ENCODE peak calls at places on chromosomes 7 and 10, in six cellular contexts. P is left ventricle myocardium inferior, K is cardiac muscle cell, Y is A549, R is Panc1, L is HCT116. W is an unnamed sample.

GRCh38 chr10:131726460-131726861 is 174.3 kb upstream of the PPP2R2D start:
- DNase-seq in P (peak; percentile 55), K (peak; percentile 23), Y (no peak), R (no peak), L (no peak), W (peak; percentile 53)

GRCh38 chr10:72738476-72738875 is 46.5 kb downstream of the MCU start:
- DNase-seq in P (no peak), K (no peak), Y (no peak), R (no peak), L (no peak), W (no peak)

GRCh38 chr7:22726345-22726848 is 603 bp upstream of the IL6 start:
- DNase-seq in P (no peak), K (peak; percentile 58), Y (peak; percentile 76), R (no peak), L (peak; percentile 37), W (no peak)

GRCh38 chr7:117097860-117098259 is 144.6 kb downstream of the ST7 start:
- DNase-seq in P (no peak), K (no peak), Y (no peak), R (no peak), L (no peak), W (no peak)

GRCh38 chr7:2440608-2441245 is 35.5 kb downstream of the GRIFIN start:
- DNase-seq in P (no peak), K (peak; percentile 63), Y (no peak), R (no peak), L (no peak), W (no peak)

GRCh38 chr7:23020742-23021401 is 6.9 kb upstream of the HYCC1 start:
- DNase-seq in P (peak; percentile 27), K (no peak), Y (peak; percentile 7), R (no peak), L (peak; percentile 27), W (no peak)

GRCh38 chr10:24333736-24334135 is 124.8 kb downstream of the KIAA1217 start:
- DNase-seq in P (no peak), K (no peak), Y (no peak), R (no peak), L (no peak), W (no peak)

GRCh38 chr7:3733541-3734140 is 432.6 kb downstream of the SDK1 start:
- DNase-seq in P (no peak), K (peak; percentile 29), Y (no peak), R (no peak), L (no peak), W (no peak)

GRCh38 chr10:29749150-29749549 is 114.4 kb upstream of the SVIL start:
- DNase-seq in P (no peak), K (no peak), Y (no peak), R (no peak), L (no peak), W (no peak)

GRCh38 chr10:12980080-12980656 is 21.3 kb downstream of the CCDC3 start:
- DNase-seq in P (no peak), K (no peak), Y (no peak), R (no peak), L (no peak), W (no peak)

GRCh38 chr7:7772385-7772784 is 54.0 kb upstream of the RPA3 start:
- DNase-seq in P (no peak), K (no peak), Y (no peak), R (no peak), L (no peak), W (no peak)

DNA sequence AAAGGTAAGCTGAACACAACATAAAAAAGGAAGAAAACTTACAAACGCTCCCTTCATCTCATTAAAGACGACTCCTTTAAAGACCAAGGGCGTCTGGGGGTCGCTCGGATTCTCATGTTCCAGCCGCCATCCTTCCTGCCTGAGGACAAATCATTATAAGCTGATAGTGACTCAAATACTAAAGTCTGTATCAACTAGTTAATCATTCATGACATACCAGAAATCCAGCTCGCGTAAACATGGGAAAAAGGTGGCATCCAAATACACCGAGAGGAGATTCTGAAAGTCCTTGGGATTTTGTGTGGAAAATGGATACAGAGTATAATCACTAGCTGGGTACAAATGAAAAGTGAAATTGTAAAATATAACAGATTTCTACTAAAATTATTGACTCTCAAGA is 7.4 kb downstream of the PITRM1 start:
- DNase-seq in P (no peak), K (no peak), Y (no peak), R (no peak), L (no peak), W (no peak)
- TF ChIP-seq CTCF in P (no peak), K (no peak), Y (no peak), R (no peak), L (no peak), W (no peak)

DNA sequence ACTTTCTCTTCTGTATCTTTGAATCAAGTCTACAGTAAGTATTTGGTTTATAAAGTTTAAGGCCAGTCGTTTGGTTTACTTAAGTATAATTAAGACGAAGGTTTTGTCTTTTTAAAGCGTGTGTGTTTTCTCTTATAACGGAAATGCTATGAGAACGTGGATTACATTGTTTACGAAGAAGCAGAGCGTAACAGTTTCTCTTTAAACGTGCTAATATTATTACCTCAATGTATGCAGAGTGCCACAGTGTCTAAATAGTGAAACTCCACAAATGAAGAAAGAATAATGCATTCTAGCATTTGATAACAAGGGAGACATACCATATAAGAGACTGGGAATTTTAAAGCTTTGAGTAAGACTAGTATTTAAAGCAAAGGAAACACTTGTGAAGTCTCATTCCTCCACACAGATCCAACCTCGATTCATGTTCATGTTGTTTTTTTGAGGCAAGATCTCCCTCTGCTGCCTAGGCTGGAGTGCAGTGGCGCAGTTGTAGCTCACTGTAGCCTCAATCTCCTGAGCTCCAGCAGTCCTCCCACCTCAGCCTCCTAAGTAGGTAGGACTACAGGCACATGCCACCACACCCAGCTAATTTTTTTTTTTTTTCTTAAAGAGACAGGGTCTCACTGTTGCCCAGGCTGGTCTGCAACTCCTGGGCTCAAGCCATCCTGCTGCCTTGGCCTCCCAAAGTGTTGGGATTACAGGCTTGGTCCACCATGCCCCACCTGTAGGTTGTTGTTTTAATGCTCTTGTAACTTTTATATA is 75.1 kb downstream of the ANKRD61 start:
- DNase-seq in P (no peak), K (no peak), Y (peak; percentile 78), R (no peak), L (peak; percentile 71), W (no peak)
- H3K27ac ChIP-seq in P (peak overlapping the region; percentile 99), K (no peak overlapping the region), Y (peak overlapping the region; percentile 96), R (peak overlapping the region; percentile 80), L (peak overlapping the region; percentile 16), W (peak overlapping the region; percentile 31)

DNA sequence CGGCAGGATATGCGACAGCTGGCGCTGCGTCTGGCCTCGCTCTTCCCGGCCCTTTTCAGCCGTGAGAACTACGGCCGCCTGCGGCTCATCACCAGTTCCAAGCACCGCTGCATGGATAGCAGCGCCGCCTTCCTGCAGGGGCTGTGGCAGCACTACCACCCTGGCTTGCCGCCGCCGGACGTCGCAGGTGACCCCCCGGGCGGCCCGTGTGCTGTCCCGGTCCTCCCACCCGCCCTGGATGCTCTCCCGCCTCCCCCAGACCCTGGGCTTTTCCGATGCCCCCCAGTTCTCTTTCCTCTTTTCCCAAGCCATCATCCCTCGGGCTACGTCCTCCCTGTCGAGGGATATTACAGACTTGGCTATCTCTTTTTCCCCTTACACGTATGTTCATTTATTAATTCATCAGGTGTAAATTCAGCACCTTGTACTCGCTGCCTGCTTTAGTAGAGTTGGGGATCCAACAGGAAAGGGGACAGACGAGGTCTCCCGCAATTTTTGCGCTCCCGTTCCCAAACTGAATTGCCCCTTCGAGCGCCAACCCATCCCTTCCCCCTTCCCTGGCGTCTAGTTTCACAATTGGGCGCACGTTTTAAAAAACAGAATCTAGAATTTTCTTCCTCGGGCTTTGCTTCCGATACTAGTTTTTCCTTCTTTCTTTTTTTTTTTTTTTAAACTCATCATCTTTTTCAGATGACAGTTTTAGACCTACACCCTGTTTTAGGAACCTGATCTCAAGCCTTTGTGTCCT is 847 bp downstream of the MINPP1 start:
- DNase-seq in P (peak; percentile 53), K (peak; percentile 72), Y (peak; percentile 68), R (no peak), L (peak; percentile 10), W (peak; percentile 47)
- TF ChIP-seq CTCF in P (peak; percentile 68), K (peak; percentile 50), Y (peak; percentile 65), R (peak; percentile 91), L (peak; percentile 50), W (peak; percentile 58)

GRCh38 chr10:17668435-17669184 is 24.7 kb downstream of the STAM start:
- DNase-seq in P (no peak), K (no peak), Y (no peak), R (no peak), L (no peak), W (no peak)
- H3K27ac ChIP-seq in P (no peak overlapping the region), K (no peak overlapping the region), Y (no peak overlapping the region), R (no peak overlapping the region), L (no peak overlapping the region), W (no peak overlapping the region)

GRCh38 chr7:6637544-6638229 is 569 bp downstream of the ZNF316 start:
- DNase-seq in P (no peak), K (peak; percentile 73), Y (peak; percentile 29), R (no peak), L (no peak), W (no peak)
- TF ChIP-seq CTCF in P (no peak), K (peak; percentile 17), Y (peak; percentile 32), R (no peak), L (peak; percentile 11), W (no peak)

GRCh38 chr10:62912086-62912485 is 95.9 kb upstream of the EGR2 start:
- DNase-seq in P (no peak), K (no peak), Y (no peak), R (no peak), L (no peak), W (no peak)

GRCh38 chr10:62916157-62916603 is 100.0 kb upstream of the EGR2 start:
- DNase-seq in P (no peak), K (no peak), Y (peak; percentile 31), R (no peak), L (no peak), W (no peak)

GRCh38 chr10:62911210-62911963 is 95.2 kb upstream of the EGR2 start:
- DNase-seq in P (no peak), K (no peak), Y (no peak), R (no peak), L (no peak), W (no peak)

GRCh38 chr10:62917475-62918238 is 101.5 kb upstream of the EGR2 start:
- DNase-seq in P (no peak), K (no peak), Y (no peak), R (no peak), L (no peak), W (no peak)

GRCh38 chr10:62915192-62915591 is 99.0 kb upstream of the EGR2 start:
- DNase-seq in P (no peak), K (no peak), Y (no peak), R (no peak), L (no peak), W (no peak)
- H3K27ac ChIP-seq in P (peak overlapping the region; percentile 49), K (no peak overlapping the region), Y (peak overlapping the region; percentile 9), R (no peak overlapping the region), L (no peak overlapping the region), W (no peak overlapping the region)

GRCh38 chr7:151299530-151299929 is 42.1 kb upstream of the NUB1 start:
- DNase-seq in P (no peak), K (no peak), Y (no peak), R (no peak), L (no peak), W (no peak)
- TF ChIP-seq CTCF in P (no peak), K (no peak), Y (no peak), R (no peak), L (no peak), W (no peak)

GRCh38 chr10:67017218-67017617 is 91.4 kb downstream of the LRRTM3 start:
- DNase-seq in P (no peak), K (no peak), Y (no peak), R (no peak), L (no peak), W (no peak)
- H3K27ac ChIP-seq in P (no peak overlapping the region), K (no peak overlapping the region), Y (no peak overlapping the region), R (no peak overlapping the region), L (no peak overlapping the region), W (no peak overlapping the region)